ENCODE peak calls at places on chromosomes 7 and 10, in five cellular contexts. N, O, F, E and L are unnamed samples.

GRCh38 chr10:59682986-59683937 is 26.4 kb downstream of the SLC16A9 start:
- DNase-seq in N (no peak), O (no peak), F (no peak), E (no peak), L (no peak)

GRCh38 chr7:154931906-154932305 is 71.0 kb downstream of the PAXIP1 start:
- DNase-seq in N (no peak), O (no peak), F (no peak), E (no peak), L (no peak)

GRCh38 chr7:893686-894085 is 17.3 kb downstream of the GET4 start:
- DNase-seq in N (no peak), O (no peak), F (no peak), E (no peak), L (no peak)

GRCh38 chr7:158431941-158432347 is 155.7 kb downstream of the PTPRN2 start:
- DNase-seq in N (no peak), O (no peak), F (peak; percentile 73), E (no peak), L (no peak)

GRCh38 chr10:70980687-70981086 is 92.3 kb upstream of the PCBD1 start:
- DNase-seq in N (no peak), O (no peak), F (no peak), E (no peak), L (no peak)

GRCh38 chr10:78328592-78329404 is 295.1 kb downstream of the RPS24 start:
- DNase-seq in N (no peak), O (no peak), F (no peak), E (no peak), L (no peak)

GRCh38 chr10:48551796-48552591 is 52.9 kb downstream of the ARHGAP22 start:
- DNase-seq in N (peak; percentile 75), O (no peak), F (no peak), E (peak; percentile 79), L (no peak)

GRCh38 chr7:125651823-125652528 is 722.4 kb upstream of the POT1 start:
- DNase-seq in N (no peak), O (no peak), F (no peak), E (no peak), L (no peak)

GRCh38 chr10:125093199-125093841 is 67.0 kb downstream of the CTBP2 start:
- DNase-seq in N (no peak), O (no peak), F (no peak), E (no peak), L (no peak)

GRCh38 chr7:106138776-106139175 is 26.7 kb upstream of the SYPL1 start:
- DNase-seq in N (no peak), O (no peak), F (no peak), E (no peak), L (no peak)

GRCh38 chr10:114893248-114893647 is 44.7 kb upstream of the TRUB1 start:
- DNase-seq in N (no peak), O (no peak), F (no peak), E (no peak), L (no peak)

GRCh38 chr10:89466599-89467035 is 52.2 kb downstream of the IFIT5 start:
- DNase-seq in N (no peak), O (no peak), F (peak; percentile 70), E (no peak), L (no peak)

GRCh38 chr10:23534761-23535160 is 95.9 kb downstream of the OTUD1 start:
- DNase-seq in N (no peak), O (no peak), F (no peak), E (no peak), L (no peak)

GRCh38 chr7:141161959-141162547 is 88.2 kb downstream of the TMEM178B start:
- DNase-seq in N (no peak), O (no peak), F (no peak), E (no peak), L (no peak)

GRCh38 chr10:112562803-112563663 is 116.0 kb downstream of the VTI1A start:
- DNase-seq in N (no peak), O (no peak), F (no peak), E (no peak), L (no peak)

GRCh38 chr7:4068286-4068685 is 613.8 kb upstream of the FOXK1 start:
- DNase-seq in N (no peak), O (no peak), F (no peak), E (no peak), L (no peak)

GRCh38 chr10:19570991-19571390 is 245.2 kb upstream of the PLXDC2 start:
- DNase-seq in N (no peak), O (no peak), F (no peak), E (no peak), L (no peak)

GRCh38 chr10:132937861-132938260 is 4.5 kb downstream of the CFAP46 start:
- DNase-seq in N (no peak), O (no peak), F (no peak), E (no peak), L (no peak)

GRCh38 chr10:132940791-132941465 is 1.4 kb downstream of the CFAP46 start:
- DNase-seq in N (no peak), O (no peak), F (no peak), E (no peak), L (no peak)

GRCh38 chr10:132939957-132940790 is 2.2 kb downstream of the CFAP46 start:
- DNase-seq in N (peak; percentile 68), O (no peak), F (no peak), E (peak; percentile 83), L (peak; percentile 77)

GRCh38 chr10:132939378-132939955 is 2.9 kb downstream of the CFAP46 start:
- DNase-seq in N (no peak), O (no peak), F (no peak), E (no peak), L (no peak)

GRCh38 chr10:132938472-132939329 is 3.7 kb downstream of the CFAP46 start:
- DNase-seq in N (no peak), O (no peak), F (no peak), E (no peak), L (no peak)
- TF ChIP-seq CTCF in N (peak; percentile 54), O (no peak), F (peak; percentile 50), E (peak; percentile 11), L (no peak)

DNA sequence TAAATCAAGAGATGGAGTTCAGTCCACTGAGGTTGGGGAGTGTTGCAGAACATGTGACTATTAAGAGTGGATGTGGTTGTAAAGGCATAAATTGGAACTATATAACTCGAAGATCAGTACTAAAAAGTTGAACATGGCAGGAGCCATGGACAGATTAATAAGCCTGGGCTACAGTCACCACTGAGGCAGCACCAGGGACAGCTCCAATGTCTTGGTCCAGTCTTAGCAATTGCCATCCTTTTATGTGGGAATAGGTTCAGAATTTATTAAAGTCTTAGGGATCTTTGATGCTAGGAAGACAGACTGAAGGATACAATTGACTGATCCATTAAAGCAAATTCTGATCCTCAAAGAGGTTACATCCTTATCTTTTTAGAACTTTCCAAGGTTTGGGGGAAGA is 156.6 kb downstream of the ADRA2A start:
- DNase-seq in N (no peak), O (no peak), F (no peak), E (no peak), L (no peak)
- TF ChIP-seq CTCF in N (no peak), O (no peak), F (no peak), E (no peak), L (no peak)

DNA sequence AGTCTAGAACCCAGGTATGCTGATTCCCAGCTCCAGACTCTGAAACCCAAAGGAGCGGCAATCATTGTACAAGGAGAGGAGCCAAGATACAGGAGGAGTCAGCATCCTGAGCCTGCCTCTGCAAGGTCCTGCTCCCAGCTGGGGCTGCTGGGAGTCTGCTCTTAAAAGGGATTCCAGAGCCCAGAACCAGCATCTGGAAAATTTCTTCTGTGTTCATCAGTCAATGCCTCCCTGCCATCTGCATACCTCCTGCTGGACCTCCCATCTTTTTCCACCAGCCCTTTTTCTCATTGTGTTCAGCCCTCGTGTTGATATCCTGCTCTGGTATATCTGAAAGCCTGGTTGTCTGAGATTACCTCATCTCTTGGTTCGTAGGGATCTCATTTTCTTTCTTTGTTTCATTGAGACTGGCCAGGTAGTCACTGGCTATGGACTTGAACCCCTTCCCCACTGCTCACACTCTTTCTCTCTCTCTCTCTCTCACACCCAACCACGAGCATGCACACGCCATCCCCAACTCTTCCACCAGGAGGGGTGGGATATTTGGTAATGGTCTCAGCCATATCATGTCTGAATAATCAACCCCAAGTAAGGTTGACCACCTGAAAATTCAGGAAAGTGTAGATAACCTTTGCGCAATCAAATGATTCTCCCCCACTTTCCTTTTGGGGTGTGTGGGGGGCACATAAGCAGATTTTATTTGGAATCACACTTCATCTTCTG is 608.8 kb downstream of the LRMDA start:
- DNase-seq in N (no peak), O (no peak), F (no peak), E (no peak), L (no peak)
- TF ChIP-seq CTCF in N (no peak), O (no peak), F (peak; percentile 12), E (no peak), L (no peak)

GRCh38 chr7:98174334-98175259 is 36.6 kb upstream of the BHLHA15 start:
- DNase-seq in N (no peak), O (no peak), F (no peak), E (no peak), L (no peak)
- TF ChIP-seq CTCF in N (no peak), O (no peak), F (no peak), E (no peak), L (no peak)

DNA sequence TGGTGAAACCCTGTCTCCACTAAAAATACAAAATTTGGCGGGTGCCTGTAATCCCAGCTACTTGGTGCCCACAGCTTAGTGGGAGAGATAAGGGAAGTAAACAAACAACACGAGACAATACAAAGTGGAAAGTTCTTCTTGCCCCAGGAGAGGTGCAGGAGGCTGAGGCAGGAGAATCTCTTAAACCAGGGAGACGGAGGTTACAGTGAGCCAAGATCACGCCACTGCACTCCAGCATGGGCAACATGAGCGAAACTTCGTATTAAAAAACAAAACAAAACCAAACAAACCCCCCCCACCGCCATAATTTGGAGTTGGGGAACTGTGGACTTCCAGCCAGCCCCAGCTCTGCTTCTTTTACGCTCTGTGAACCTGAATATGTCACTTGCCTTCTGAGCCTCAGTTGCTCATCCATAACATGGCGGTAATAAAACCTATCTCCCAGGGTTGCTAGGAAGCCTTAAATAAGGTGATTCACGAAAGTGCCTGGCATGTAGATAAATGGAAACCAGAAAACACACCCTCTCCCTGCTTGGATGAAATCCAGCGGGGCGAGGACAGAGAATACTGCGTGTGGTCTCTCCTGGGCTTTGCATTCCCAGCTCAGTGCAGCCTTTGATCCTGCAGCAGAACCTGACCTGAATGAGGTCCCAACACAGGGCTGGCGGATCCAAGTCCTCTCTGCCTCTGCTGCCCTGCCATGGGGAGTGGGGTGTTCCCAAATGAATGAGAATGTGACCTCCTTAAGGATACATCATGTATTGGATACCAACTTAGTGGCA is 10.2 kb downstream of the MLXIPL start:
- DNase-seq in N (no peak), O (no peak), F (no peak), E (no peak), L (no peak)
- TF ChIP-seq CTCF in N (no peak), O (no peak), F (no peak), E (no peak), L (no peak)